ENCODE peak calls at places on chromosomes 5 and 9, in six cellular contexts. H is body of pancreas, Z is prostate gland, V is transverse colon, Q is uterus, K is spleen. L is an unnamed sample.

GRCh38 chr9:136284951-136285350 is 18.9 kb downstream of the CCDC187 start:
- DNase-seq in H (no peak), Z (no peak), V (no peak), Q (no peak), K (no peak), L (no peak)

GRCh38 chr5:150589791-150590601 is 50.5 kb upstream of the SYNPO start:
- DNase-seq in H (peak; percentile 79), Z (no peak), V (peak; percentile 60), Q (peak; percentile 87), K (peak; percentile 69), L (peak; percentile 19)

GRCh38 chr5:65062684-65063083 is 294.0 kb downstream of the CWC27 start:
- DNase-seq in H (peak; percentile 9), Z (no peak), V (no peak), Q (peak; percentile 54), K (no peak), L (no peak)

GRCh38 chr5:125894383-125894782 is 528.8 kb upstream of the GRAMD2B start:
- DNase-seq in H (no peak), Z (peak; percentile 15), V (no peak), Q (no peak), K (no peak), L (no peak)

GRCh38 chr9:110156902-110157301 is 51.1 kb downstream of the C9orf152 start:
- DNase-seq in H (no peak), Z (no peak), V (peak; percentile 26), Q (no peak), K (no peak), L (no peak)

GRCh38 chr5:158236511-158237335 is 377.8 kb upstream of the CLINT1 start:
- DNase-seq in H (no peak), Z (no peak), V (no peak), Q (no peak), K (no peak), L (no peak)

GRCh38 chr5:78821519-78821918 is 163.6 kb downstream of the ARSB start:
- DNase-seq in H (no peak), Z (no peak), V (no peak), Q (no peak), K (no peak), L (no peak)

GRCh38 chr5:16568875-16569580 is 47.8 kb downstream of the RETREG1 start:
- DNase-seq in H (peak; percentile 42), Z (peak; percentile 65), V (peak; percentile 17), Q (no peak), K (no peak), L (no peak)

GRCh38 chr9:3708751-3709150 is 182.9 kb upstream of the RFX3 start:
- DNase-seq in H (peak; percentile 52), Z (no peak), V (no peak), Q (no peak), K (no peak), L (no peak)

GRCh38 chr5:142680605-142681259 is 5.2 kb downstream of the FGF1 start:
- DNase-seq in H (peak; percentile 56), Z (peak; percentile 70), V (peak; percentile 59), Q (no peak), K (no peak), L (peak; percentile 64)

GRCh38 chr9:126915281-126915816 is 767 bp downstream of the RALGPS1 start:
- DNase-seq in H (peak; percentile 97), Z (peak; percentile 77), V (peak; percentile 92), Q (peak; percentile 29), K (peak; percentile 91), L (peak; percentile 96)

GRCh38 chr5:84383296-84383815 is 1.3 kb downstream of the EDIL3 start:
- DNase-seq in H (no peak), Z (no peak), V (no peak), Q (no peak), K (peak; percentile 72), L (no peak)

GRCh38 chr5:78339591-78340450 is 20.6 kb upstream of the SCAMP1 start:
- DNase-seq in H (no peak), Z (no peak), V (no peak), Q (no peak), K (no peak), L (no peak)

GRCh38 chr9:98781588-98782383 is 14.6 kb downstream of the ANKS6 start:
- DNase-seq in H (no peak), Z (no peak), V (peak; percentile 77), Q (no peak), K (no peak), L (peak; percentile 85)

GRCh38 chr9:100296407-100296806 is 56.3 kb downstream of the TEX10 start:
- DNase-seq in H (no peak), Z (peak; percentile 38), V (no peak), Q (no peak), K (no peak), L (no peak)

GRCh38 chr9:70923941-70924340 is 197.5 kb downstream of the TRPM3 start:
- DNase-seq in H (no peak), Z (no peak), V (no peak), Q (no peak), K (no peak), L (no peak)

GRCh38 chr5:41686191-41686590 is 175.8 kb upstream of the PLCXD3 start:
- DNase-seq in H (no peak), Z (no peak), V (no peak), Q (no peak), K (no peak), L (no peak)

GRCh38 chr9:16637938-16638337 is 232.5 kb downstream of the BNC2 start:
- DNase-seq in H (no peak), Z (no peak), V (no peak), Q (no peak), K (no peak), L (no peak)

GRCh38 chr5:95760291-95761191 is 29.4 kb downstream of the RHOBTB3 start:
- DNase-seq in H (no peak), Z (no peak), V (no peak), Q (no peak), K (no peak), L (no peak)

GRCh38 chr9:38158628-38159027 is 89.6 kb upstream of the SHB start:
- DNase-seq in H (no peak), Z (no peak), V (no peak), Q (no peak), K (no peak), L (no peak)

GRCh38 chr5:66513130-66513529 is 83.1 kb upstream of the MAST4 start:
- DNase-seq in H (no peak), Z (no peak), V (no peak), Q (no peak), K (no peak), L (no peak)

GRCh38 chr5:78985407-78986223 is 505 bp upstream of the ARSB start:
- DNase-seq in H (peak; percentile 69), Z (no peak), V (peak; percentile 45), Q (no peak), K (peak; percentile 81), L (peak; percentile 72)

GRCh38 chr9:136567651-136568287 is 21.9 kb upstream of the NOTCH1 start:
- DNase-seq in H (peak; percentile 67), Z (peak; percentile 62), V (peak; percentile 64), Q (peak; percentile 84), K (no peak), L (no peak)

GRCh38 chr9:84297162-84297821 is 43.3 kb downstream of the SLC28A3 start:
- DNase-seq in H (no peak), Z (no peak), V (no peak), Q (no peak), K (no peak), L (no peak)

GRCh38 chr9:37676411-37676830 is 25.7 kb downstream of the FRMPD1 start:
- DNase-seq in H (peak; percentile 24), Z (no peak), V (no peak), Q (no peak), K (no peak), L (no peak)

GRCh38 chr5:178203670-178204204 is 596 bp upstream of the HNRNPAB start:
- DNase-seq in H (no peak), Z (no peak), V (no peak), Q (no peak), K (no peak), L (no peak)

GRCh38 chr5:24347206-24347605 is 297.6 kb downstream of the CDH10 start:
- DNase-seq in H (no peak), Z (no peak), V (no peak), Q (no peak), K (no peak), L (no peak)

GRCh38 chr5:170633235-170634041 is 129.6 kb downstream of the KCNIP1 start:
- DNase-seq in H (peak; percentile 42), Z (peak; percentile 67), V (peak; percentile 27), Q (peak; percentile 75), K (peak; percentile 50), L (peak; percentile 54)
- TF ChIP-seq POLR2A in H (no peak), Z (no peak), V (no peak), Q (no peak), K (no peak), L (no peak)

GRCh38 chr5:145787001-145787400 is 48.1 kb downstream of the PRELID2 start:
- DNase-seq in H (no peak), Z (no peak), V (no peak), Q (no peak), K (no peak), L (no peak)

GRCh38 chr5:145792840-145793239 is 42.3 kb downstream of the PRELID2 start:
- DNase-seq in H (no peak), Z (no peak), V (no peak), Q (no peak), K (no peak), L (no peak)

GRCh38 chr5:145791866-145792265 is 43.3 kb downstream of the PRELID2 start:
- DNase-seq in H (no peak), Z (no peak), V (no peak), Q (no peak), K (no peak), L (no peak)

GRCh38 chr5:145787507-145787906 is 47.6 kb downstream of the PRELID2 start:
- DNase-seq in H (no peak), Z (no peak), V (no peak), Q (no peak), K (no peak), L (no peak)

GRCh38 chr5:145787996-145788395 is 47.1 kb downstream of the PRELID2 start:
- DNase-seq in H (no peak), Z (no peak), V (no peak), Q (no peak), K (no peak), L (no peak)
- H3K36me3 ChIP-seq in H (no peaks in the 10 kb centered on the region), Z (no peaks in the 10 kb centered on the region), V (no peaks in the 10 kb centered on the region), Q (no peaks in the 10 kb centered on the region), K (no peaks in the 10 kb centered on the region), L (no peaks in the 10 kb centered on the region)

DNA sequence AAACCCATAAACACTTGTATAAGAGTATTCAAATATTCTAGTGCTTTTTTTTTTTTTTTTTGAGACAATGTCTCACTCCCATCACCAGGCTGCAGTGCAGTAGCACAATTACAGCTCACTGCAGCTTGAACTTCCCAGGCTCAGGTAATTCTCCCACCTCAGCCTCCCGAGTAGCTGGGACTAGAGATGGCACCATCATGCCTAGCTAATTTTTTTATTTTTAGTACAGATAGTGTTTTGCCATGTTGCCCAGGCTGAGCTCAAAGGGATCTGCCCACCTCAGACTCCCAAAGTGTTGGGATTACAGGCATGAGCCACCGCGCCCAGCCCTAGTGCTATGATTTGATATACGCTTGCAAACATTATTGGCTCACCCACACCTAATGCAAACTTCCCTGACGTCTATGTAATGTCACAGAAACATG is 11.8 kb downstream of the IL6ST start:
- DNase-seq in H (peak; percentile 42), Z (no peak), V (peak; percentile 50), Q (no peak), K (no peak), L (no peak)
- TF ChIP-seq CTCF in H (no peak), Z (peak; percentile 33), V (peak; percentile 17), Q (no peak), K (no peak), L (no peak)

DNA sequence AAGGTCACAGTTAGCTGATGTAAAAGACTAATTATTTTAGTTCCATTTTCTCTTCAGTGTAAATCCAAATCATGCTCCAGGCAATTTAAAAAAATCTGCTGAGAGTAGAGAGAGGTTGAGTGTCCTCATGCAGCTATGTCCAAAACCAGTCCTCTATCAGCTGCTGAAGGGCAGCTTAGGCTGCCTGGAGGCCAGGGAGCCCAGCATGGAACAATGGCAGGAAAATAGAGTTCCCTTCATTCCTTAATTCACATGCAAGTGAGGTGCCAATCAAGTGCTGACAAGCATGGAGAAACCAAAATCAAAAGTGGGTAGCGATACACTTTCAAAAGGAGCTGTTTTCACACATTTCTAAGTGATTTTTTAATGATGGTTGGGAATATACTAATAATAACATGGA is 78.3 kb upstream of the POU5F2 start:
- DNase-seq in H (no peak), Z (no peak), V (no peak), Q (no peak), K (no peak), L (no peak)
- TF ChIP-seq POLR2A in H (no peak), Z (no peak), V (no peak), Q (no peak), K (no peak), L (no peak)